ENCODE peak calls at places on chromosomes 11 and 22, in four cellular contexts. O is A549, U is HepG2, I is K562. L is an unnamed sample.
A peak's percentile ranks its signal among the peaks of the same experiment; 100 is the strongest.

GRCh38 chr11:62108971-62109391 is 14.8 kb upstream of the INCENP start:
- DNase-seq in O (no peak), U (no peak), I (peak; percentile 22), L (no peak)

GRCh38 chr11:128726464-128727139 is 32.7 kb downstream of the FLI1 start:
- DNase-seq in O (no peak), U (no peak), I (no peak), L (no peak)

GRCh38 chr11:4134844-4135243 is 40.2 kb downstream of the RRM1 start:
- DNase-seq in O (peak; percentile 43), U (peak; percentile 51), I (no peak), L (no peak)

GRCh38 chr11:94077568-94078293 is 50.9 kb upstream of the PANX1 start:
- DNase-seq in O (no peak), U (no peak), I (peak; percentile 8), L (no peak)

GRCh38 chr11:1772270-1773130 is 8.8 kb upstream of the CTSD start:
- DNase-seq in O (peak; percentile 95), U (no peak), I (peak; percentile 92), L (no peak)

GRCh38 chr11:60905551-60906113 is 753 bp downstream of the PRPF19 start:
- DNase-seq in O (no peak), U (peak; percentile 36), I (peak; percentile 58), L (no peak)

GRCh38 chr11:69545976-69546617 is 64.6 kb downstream of the LINC01488 start:
- DNase-seq in O (no peak), U (no peak), I (no peak), L (no peak)

GRCh38 chr22:27801616-27802388 is at the start of gene MN1:
- DNase-seq in O (peak; percentile 65), U (no peak), I (no peak), L (no peak)

GRCh38 chr11:35484435-35484834 is 41.0 kb downstream of the PAMR1 start:
- DNase-seq in O (no peak), U (no peak), I (no peak), L (no peak)

GRCh38 chr22:49296561-49296960 is 531.1 kb downstream of the BRD1 start:
- DNase-seq in O (no peak), U (no peak), I (no peak), L (no peak)

GRCh38 chr22:42964994-42965699 is 49.8 kb downstream of the PACSIN2 start:
- DNase-seq in O (no peak), U (peak; percentile 77), I (no peak), L (no peak)

GRCh38 chr11:1839924-1840779 is 1.4 kb downstream of the TNNI2 start:
- DNase-seq in O (no peak), U (no peak), I (no peak), L (no peak)

GRCh38 chr11:103631841-103632240 is 404.6 kb upstream of the DDI1 start:
- DNase-seq in O (no peak), U (no peak), I (no peak), L (no peak)

GRCh38 chr11:42329930-42330555 is 870.6 kb upstream of the LRRC4C start:
- DNase-seq in O (no peak), U (no peak), I (no peak), L (no peak)

GRCh38 chr11:76795285-76795935 is 12.3 kb downstream of the TSKU start:
- DNase-seq in O (no peak), U (no peak), I (no peak), L (no peak)

GRCh38 chr11:34830648-34831047 is 85.5 kb downstream of the APIP start:
- DNase-seq in O (no peak), U (no peak), I (no peak), L (no peak)

GRCh38 chr22:30985561-30986208 is 16.6 kb downstream of the TUG1 start:
- DNase-seq in O (no peak), U (peak; percentile 60), I (no peak), L (no peak)

GRCh38 chr22:22865311-22866072 is 22.1 kb upstream of the IGLL5 start:
- DNase-seq in O (no peak), U (no peak), I (no peak), L (no peak)

DNA sequence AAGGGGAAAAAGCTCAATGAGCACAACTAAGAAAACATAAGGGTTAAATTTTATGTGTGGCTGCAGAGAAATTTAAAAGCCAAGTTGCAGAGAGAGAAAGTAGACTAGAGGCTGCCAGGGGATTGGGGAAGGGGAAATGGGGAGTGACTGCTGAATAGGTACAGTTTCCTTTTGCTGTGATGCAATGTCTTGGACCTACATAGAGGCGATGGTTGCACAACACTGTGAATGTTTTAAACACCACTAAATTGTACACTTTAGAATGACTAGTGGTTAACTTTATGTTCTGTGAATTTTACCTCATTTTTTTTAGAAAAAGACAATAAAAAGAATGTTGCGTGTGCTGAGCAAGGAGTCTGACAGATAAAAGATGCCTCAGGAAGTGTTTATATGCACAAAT is 36.5 kb downstream of the TENM4 start:
- DNase-seq in O (no peak), U (no peak), I (no peak), L (no peak)
- TF ChIP-seq CHD2 in O (no peak), U (no peak), I (no peak), L (no peak)

DNA sequence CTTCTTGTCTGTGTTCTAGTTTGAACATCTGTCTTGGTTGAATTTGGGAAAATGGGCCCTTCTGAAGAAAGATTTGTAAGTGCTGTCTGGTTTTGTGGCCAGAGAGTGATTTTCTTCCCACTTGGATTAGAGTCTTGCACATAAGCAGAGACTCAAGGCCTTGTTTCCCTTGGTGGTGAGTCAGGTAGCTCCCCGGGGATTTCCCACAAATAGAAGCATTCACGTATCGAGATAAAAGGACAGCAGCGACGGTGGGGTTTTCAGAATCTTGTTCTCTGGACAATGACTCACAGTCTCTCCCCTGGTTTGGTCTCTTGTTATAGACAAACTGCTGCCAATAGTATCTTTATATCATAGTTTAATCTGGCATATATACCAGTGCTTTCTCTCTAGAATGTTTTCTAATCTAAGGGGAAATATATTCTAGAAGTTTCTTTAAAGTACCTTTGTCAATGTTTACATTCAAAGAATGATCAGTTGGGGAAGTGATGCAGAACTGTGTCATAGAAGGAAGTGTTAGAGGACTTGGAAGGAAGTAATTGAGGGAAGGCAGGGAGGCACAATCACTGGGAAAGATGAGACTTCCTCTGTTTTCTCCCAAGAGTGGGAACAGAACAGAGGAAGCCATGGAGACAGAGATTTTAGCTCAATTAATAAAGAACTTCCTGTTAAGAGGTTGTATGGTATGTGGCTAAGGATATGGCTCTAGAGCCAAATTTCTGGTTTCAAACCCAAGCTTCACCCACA is 18.1 kb downstream of the POLA2 start:
- DNase-seq in O (peak; percentile 81), U (peak; percentile 24), I (peak; percentile 34), L (peak; percentile 46)
- TF ChIP-seq REST in O (no peak), U (no peak), I (no peak), L (no peak)

DNA sequence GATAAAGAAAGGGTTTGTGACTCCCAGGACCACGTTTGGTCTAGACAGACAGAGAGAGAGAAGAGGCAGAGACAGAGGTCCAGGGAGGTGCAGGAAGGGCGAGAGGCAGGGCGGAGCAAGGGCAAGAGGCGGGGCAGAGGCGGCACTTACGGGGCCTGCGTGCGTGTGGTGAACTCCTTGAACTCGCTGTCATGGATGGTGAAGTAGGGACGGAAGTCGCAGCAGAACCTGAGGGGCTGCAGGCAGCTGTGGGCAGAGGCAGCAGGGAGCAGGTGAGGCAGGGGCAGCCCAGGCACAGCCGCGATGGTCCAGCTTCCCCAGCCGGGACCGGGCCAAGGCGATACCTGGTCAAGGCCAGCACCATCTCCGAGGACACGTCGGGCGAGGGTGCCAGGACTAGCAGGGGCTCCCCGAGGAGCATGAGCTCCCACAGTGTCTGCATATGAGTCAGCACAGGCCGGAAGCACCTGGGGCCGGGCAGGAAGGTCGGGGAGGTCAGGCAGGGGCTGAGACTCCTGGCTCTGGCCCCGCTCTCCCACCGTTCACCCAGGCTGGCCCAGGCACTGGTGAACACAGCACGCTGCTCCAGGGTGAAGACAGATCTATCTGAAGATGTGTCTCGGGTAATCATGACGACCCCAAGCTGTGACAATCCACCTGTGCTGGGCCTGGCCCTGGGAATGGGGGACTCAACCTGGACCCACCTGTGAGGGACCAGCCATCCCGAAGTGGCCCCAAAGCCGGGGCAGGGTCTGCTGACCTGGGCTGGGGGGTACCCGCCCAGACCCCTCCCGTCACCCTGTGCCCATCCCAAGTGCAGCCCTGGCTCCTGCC is 7.2 kb upstream of the PLXNB2 start:
- DNase-seq in O (no peak), U (no peak), I (peak; percentile 87), L (peak; percentile 84)
- TF ChIP-seq POLR2A in O (no peak), U (no peak), I (peak; percentile 50), L (peak; percentile 87)

DNA sequence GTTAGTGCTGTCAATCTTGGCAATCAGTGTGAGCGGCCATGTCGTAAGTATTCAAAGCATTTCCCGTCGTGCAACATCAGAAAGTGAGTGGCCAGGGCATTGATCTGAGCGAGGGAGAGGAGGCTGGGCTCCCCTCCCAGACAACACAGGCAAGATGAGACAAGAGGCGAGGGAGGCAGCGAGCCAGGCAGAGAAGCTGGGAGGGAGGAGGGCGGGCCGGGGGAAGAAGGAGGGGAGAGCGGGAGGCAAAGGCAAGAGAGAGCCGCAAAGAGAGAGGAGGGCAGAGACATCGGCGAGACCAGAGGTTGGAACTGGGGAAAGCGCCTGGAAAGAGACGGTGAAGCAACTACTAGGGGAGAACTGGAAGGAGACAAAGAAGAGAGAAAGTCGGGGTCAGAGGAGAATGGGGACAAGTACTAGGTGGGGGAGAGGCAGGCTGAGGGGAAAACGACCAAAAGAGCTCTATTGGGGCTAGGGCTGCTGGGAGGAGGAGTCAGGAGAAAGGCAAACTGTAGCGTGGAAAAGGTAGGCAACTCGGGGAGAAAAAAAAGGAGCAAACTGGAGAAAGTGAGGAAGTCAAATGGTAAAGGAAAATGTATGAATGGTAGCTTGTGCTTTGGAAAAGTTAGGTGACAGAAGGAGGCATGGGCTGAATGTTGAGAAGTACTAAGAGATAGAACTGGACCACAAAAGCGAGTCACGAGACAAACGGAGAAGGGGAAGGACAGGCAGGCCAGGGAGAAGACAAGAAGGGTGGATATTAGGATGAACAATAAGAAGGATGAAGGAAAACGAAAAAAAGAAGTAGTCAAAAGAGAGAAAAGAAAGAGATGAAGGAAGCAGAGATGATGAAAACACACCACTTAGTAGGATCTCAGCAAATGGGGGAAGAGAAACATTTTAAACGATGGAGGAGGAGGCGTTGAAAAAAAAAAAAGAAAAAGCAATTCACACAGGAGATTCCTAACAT is 130.5 kb upstream of the C11orf58 start:
- DNase-seq in O (no peak), U (no peak), I (peak; percentile 80), L (no peak)
- TF ChIP-seq CHD2 in O (no peak), U (no peak), I (no peak), L (no peak)

GRCh38 chr22:37199839-37200161 is 11.8 kb upstream of the C1QTNF6 start:
- DNase-seq in O (peak; percentile 22), U (peak; percentile 84), I (no peak), L (no peak)

GRCh38 chr22:37201066-37201820 is 11.0 kb downstream of the SSTR3 start:
- DNase-seq in O (no peak), U (no peak), I (no peak), L (no peak)

GRCh38 chr22:37198290-37199102 is 10.4 kb upstream of the C1QTNF6 start:
- DNase-seq in O (peak; percentile 74), U (peak; percentile 80), I (peak; percentile 84), L (no peak)

GRCh38 chr22:37197451-37198289 is 9.6 kb upstream of the C1QTNF6 start:
- DNase-seq in O (peak; percentile 91), U (peak; percentile 86), I (peak; percentile 34), L (no peak)

GRCh38 chr22:37199103-37199838 is 11.2 kb upstream of the C1QTNF6 start:
- DNase-seq in O (peak; percentile 74), U (peak; percentile 93), I (peak; percentile 97), L (peak; percentile 98)
- TF ChIP-seq REST in O (no peak), U (no peak), I (peak; percentile 21), L (no peak)

GRCh38 chr11:72002841-72003775 is 4.4 kb downstream of the IL18BP start:
- DNase-seq in O (no peak), U (no peak), I (peak; percentile 70), L (no peak)
- TF ChIP-seq POLR2A in O (no peak), U (no peak), I (peak; percentile 22), L (peak; percentile 18)

L was measured in GM12878.